ENCODE peak calls at places on chromosomes 3 and 15, in ten cellular contexts. X is HepG2, Z is heart left ventricle, G is sigmoid colon, L is transverse colon, Q is body of pancreas, B is IMR-90, D is esophagus squamous epithelium, K is tibial nerve, F is spleen. I is an unnamed sample.

GRCh38 chr15:92682772-92683510 is 27.4 kb upstream of the FAM174B start:
- DNase-seq in L (no peak), X (no peak), D (no peak), K (peak; percentile 31), G (no peak), Z (no peak), F (no peak), Q (no peak), B (no peak), I (no peak)

GRCh38 chr15:57604502-57604901 is 12.8 kb downstream of the MYZAP start:
- DNase-seq in L (no peak), Q (peak; percentile 88), F (no peak), Z (no peak), D (no peak), B (no peak), X (no peak), G (no peak), K (no peak), I (no peak)

GRCh38 chr15:61141497-61142125 is 87.5 kb downstream of the RORA start:
- DNase-seq in X (no peak), K (no peak), Z (no peak), Q (no peak), L (no peak), B (no peak), G (no peak), F (no peak), D (no peak), I (peak; percentile 31)

GRCh38 chr3:196322-197153 is at the start of gene CHL1:
- DNase-seq in X (no peak), B (no peak), K (no peak), G (peak; percentile 64), Z (no peak), Q (no peak), F (peak; percentile 72), L (no peak), D (no peak), I (no peak)

GRCh38 chr3:78275420-78275852 is 1235.5 kb downstream of the ROBO2 start:
- DNase-seq in L (no peak), Q (no peak), K (no peak), Z (no peak), G (no peak), X (no peak), D (no peak), B (no peak), F (no peak), I (no peak)

GRCh38 chr3:73508330-73508954 is 116.3 kb downstream of the PDZRN3 start:
- DNase-seq in Z (no peak), F (no peak), B (peak; percentile 81), D (no peak), L (peak; percentile 54), Q (peak; percentile 72), K (peak; percentile 73), X (peak; percentile 44), G (no peak), I (no peak)

GRCh38 chr15:57134877-57135276 is 216.4 kb downstream of the TCF12 start:
- DNase-seq in Q (no peak), B (no peak), Z (no peak), D (no peak), K (no peak), F (no peak), X (no peak), L (no peak), G (no peak), I (no peak)

GRCh38 chr3:196528639-196529233 is 13.6 kb upstream of the SMCO1 start:
- DNase-seq in K (peak; percentile 27), L (peak; percentile 79), Q (peak; percentile 52), F (peak; percentile 95), D (no peak), Z (peak; percentile 91), B (peak; percentile 26), X (no peak), G (peak; percentile 79), I (peak; percentile 86)

GRCh38 chr3:50256978-50257890 is 11.7 kb upstream of the SEMA3B start:
- DNase-seq in Z (peak; percentile 61), D (no peak), Q (no peak), X (no peak), K (no peak), L (peak; percentile 64), G (no peak), B (no peak), F (no peak), I (no peak)

GRCh38 chr3:50257990-50258389 is 11.0 kb upstream of the SEMA3B start:
- DNase-seq in G (no peak), Q (no peak), Z (no peak), B (no peak), F (no peak), D (no peak), L (no peak), K (no peak), X (no peak), I (no peak)

GRCh38 chr3:50251220-50251619 is 15.2 kb downstream of the GNAI2 start:
- DNase-seq in G (no peak), D (no peak), Z (no peak), B (peak; percentile 94), Q (no peak), F (no peak), L (no peak), X (no peak), K (no peak), I (no peak)

GRCh38 chr3:50255251-50255615 is 13.7 kb upstream of the SEMA3B start:
- DNase-seq in Q (no peak), K (no peak), D (no peak), B (no peak), F (no peak), L (no peak), X (no peak), G (no peak), Z (no peak), I (no peak)

DNA sequence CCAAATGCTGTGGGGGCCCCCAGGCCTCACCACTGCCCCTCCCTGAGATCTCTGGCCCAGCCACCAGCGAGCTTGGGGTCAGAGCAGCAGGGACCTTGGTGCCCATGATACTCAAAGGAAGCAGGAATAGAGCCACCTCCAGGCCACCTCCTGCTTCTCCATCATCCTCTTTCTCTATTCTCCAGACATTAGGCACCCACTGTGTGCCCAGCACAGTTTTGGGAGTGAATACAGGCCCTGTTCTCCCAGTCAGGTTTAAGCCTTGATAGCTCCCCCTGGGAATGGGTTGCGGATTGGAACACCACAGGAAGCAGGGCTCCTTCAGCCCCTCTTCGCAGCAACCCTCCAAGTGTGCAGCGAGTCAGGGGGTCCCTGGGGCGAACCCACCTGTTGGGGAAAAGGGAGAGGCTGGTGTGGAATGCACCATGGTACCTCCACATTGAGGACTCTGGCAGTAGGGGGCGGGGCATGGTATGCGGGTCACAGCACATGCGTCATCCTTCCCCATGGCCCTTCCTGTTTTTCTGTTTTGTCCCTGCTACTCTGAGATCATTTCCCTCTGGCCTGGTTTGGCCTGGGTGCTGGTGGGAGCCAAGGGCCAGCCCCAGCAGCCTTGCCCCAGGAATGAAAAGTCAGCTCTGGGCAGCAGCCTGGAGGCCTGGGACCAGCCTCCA is 14.2 kb upstream of the SEMA3B start:
- DNase-seq in B (no peak), G (peak; percentile 85), D (no peak), Q (no peak), F (peak; percentile 93), Z (peak; percentile 82), K (peak; percentile 68), X (no peak), L (no peak), I (peak; percentile 86)
- H3K4me3 ChIP-seq in B (no peak overlapping the region), G (no peak overlapping the region), D (no peak overlapping the region), Q (no peak overlapping the region), F (peak overlapping the region; percentile 56), Z (no peak overlapping the region), K (no peak overlapping the region), X (no peak overlapping the region), L (no peak overlapping the region), I (no peak overlapping the region)

GRCh38 chr3:49871536-49872157 is 1.9 kb upstream of the CAMKV start:
- DNase-seq in F (no peak), Z (no peak), X (no peak), G (no peak), K (no peak), L (no peak), D (no peak), Q (no peak), B (no peak), I (no peak)

GRCh38 chr3:49876567-49876966 is 6.9 kb upstream of the CAMKV start:
- DNase-seq in G (no peak), K (no peak), X (no peak), F (no peak), Q (no peak), Z (no peak), L (no peak), D (no peak), B (no peak), I (no peak)

GRCh38 chr3:49872801-49873281 is 3.1 kb upstream of the CAMKV start:
- DNase-seq in L (no peak), K (no peak), F (no peak), X (no peak), Z (no peak), G (no peak), Q (no peak), B (no peak), D (no peak), I (no peak)

GRCh38 chr3:49869525-49870126 is at the start of gene CAMKV:
- DNase-seq in X (no peak), Z (no peak), K (no peak), G (no peak), B (no peak), L (no peak), Q (peak; percentile 25), D (no peak), F (peak; percentile 81), I (peak; percentile 87)

GRCh38 chr3:49873623-49874022 is 3.9 kb upstream of the CAMKV start:
- DNase-seq in Z (no peak), Q (no peak), G (no peak), D (no peak), F (no peak), B (no peak), L (peak; percentile 82), K (no peak), X (peak; percentile 68), I (no peak)
- H3K27ac ChIP-seq in Z (no peak overlapping the region), Q (no peak overlapping the region), G (no peak overlapping the region), D (no peak overlapping the region), F (no peak overlapping the region), B (no peak overlapping the region), L (no peak overlapping the region), K (no peak overlapping the region), X (peak overlapping the region; percentile 10), I (no peak overlapping the region)

GRCh38 chr3:191813245-191813644 is 352.3 kb downstream of the PYDC2 start:
- DNase-seq in D (no peak), L (no peak), X (no peak), F (no peak), B (no peak), K (no peak), Q (no peak), G (no peak), Z (no peak), I (no peak)

GRCh38 chr3:191804935-191805334 is 344.0 kb downstream of the PYDC2 start:
- DNase-seq in K (no peak), F (no peak), Z (no peak), L (no peak), X (no peak), D (no peak), G (no peak), B (no peak), Q (no peak), I (no peak)

GRCh38 chr3:191809326-191809949 is 348.5 kb downstream of the PYDC2 start:
- DNase-seq in Z (no peak), L (no peak), X (peak; percentile 43), G (no peak), K (no peak), F (no peak), Q (no peak), B (no peak), D (no peak), I (no peak)
- TF ChIP-seq POLR2A in Z (no peak), L (no peak), X (no peak), G (no peak), K (no peak), F (no peak), Q (no peak), B (no peak), D (no peak), I (no peak)

DNA sequence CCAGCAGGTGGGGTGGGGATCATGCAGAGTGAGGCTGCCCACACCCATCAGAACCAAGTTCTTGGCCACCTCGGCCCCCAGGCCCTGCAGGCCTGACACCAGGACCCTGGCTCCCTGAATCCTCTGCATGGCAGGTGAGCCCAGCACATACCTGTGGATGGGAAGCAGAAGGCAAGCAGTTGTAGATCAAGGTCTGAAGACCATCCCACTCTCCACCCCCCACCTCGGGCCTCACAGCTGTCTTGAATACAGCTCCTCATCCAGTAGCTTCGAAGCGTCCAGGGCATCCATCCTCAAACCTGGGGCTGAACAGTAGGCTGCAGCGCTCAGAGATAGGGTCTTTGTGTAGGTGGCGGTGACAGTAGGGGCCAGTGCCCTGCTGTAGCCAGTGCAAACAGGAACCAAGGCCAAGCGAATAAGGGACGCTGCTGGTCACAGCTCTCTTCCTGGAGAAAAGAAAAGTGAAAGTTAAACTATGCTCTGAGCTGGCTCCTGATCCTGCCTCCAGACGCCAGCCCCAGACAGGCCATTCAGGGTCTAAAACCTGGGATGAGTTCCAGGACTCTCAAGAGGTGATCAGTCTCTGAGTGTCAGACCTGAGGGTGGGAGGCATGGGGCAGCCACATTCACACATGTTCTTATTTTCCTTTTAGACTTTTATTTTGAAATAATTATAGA is at the start of gene UBA7:
- DNase-seq in D (no peak), L (peak; percentile 63), B (peak; percentile 80), Q (peak; percentile 62), Z (peak; percentile 69), K (peak; percentile 18), X (peak; percentile 74), G (peak; percentile 84), F (peak; percentile 87), I (peak; percentile 81)
- H3K4me3 ChIP-seq in D (peak within 1 kb of the TSS; percentile 57), L (peak within 1 kb of the TSS; percentile 38), B (peak within 1 kb of the TSS; percentile 55), Q (no peak within 1 kb of the TSS), Z (peak within 1 kb of the TSS; percentile 61), K (peak within 1 kb of the TSS; percentile 33), X (peak within 1 kb of the TSS; percentile 48), G (peak within 1 kb of the TSS; percentile 57), F (peak within 1 kb of the TSS; percentile 77), I (peak within 1 kb of the TSS; percentile 37)